ENCODE peak calls at places on chromosome 2, in five cellular contexts. One of them, this sample, is unnamed.
A peak's percentile ranks its signal among the peaks of the same experiment; 100 is the strongest.

GRCh38 chr2:236572482-236572881 is 2.9 kb downstream of the ACKR3 start:
- DNase-seq in SK-N-MC: no peak
- DNase-seq in mesenchymal stem cell: peak; percentile 28
- DNase-seq in Karpas-422: no peak
- DNase-seq in HCT116: no peak
- DNase-seq in this sample: no peak

GRCh38 chr2:1930956-1931914 is 186.9 kb upstream of the PXDN start:
- DNase-seq in SK-N-MC: no peak
- DNase-seq in HCT116: no peak
- DNase-seq in mesenchymal stem cell: no peak
- DNase-seq in Karpas-422: no peak
- DNase-seq in this sample: no peak

GRCh38 chr2:175630319-175631246 is 371.5 kb downstream of the LNPK start:
- DNase-seq in Karpas-422: no peak
- DNase-seq in SK-N-MC: no peak
- DNase-seq in mesenchymal stem cell: no peak
- DNase-seq in HCT116: no peak
- DNase-seq in this sample: no peak

GRCh38 chr2:10120938-10121574 is 1.5 kb upstream of the RRM2 start:
- DNase-seq in SK-N-MC: no peak
- DNase-seq in HCT116: no peak
- DNase-seq in Karpas-422: peak; percentile 84
- DNase-seq in mesenchymal stem cell: peak; percentile 52
- DNase-seq in this sample: no peak

GRCh38 chr2:44939074-44940052 is 2.1 kb upstream of the SIX3 start:
- DNase-seq in Karpas-422: no peak
- DNase-seq in mesenchymal stem cell: no peak
- DNase-seq in SK-N-MC: no peak
- DNase-seq in HCT116: no peak
- DNase-seq in this sample: no peak

GRCh38 chr2:173288561-173288960 is 66.1 kb upstream of the CDCA7 start:
- DNase-seq in Karpas-422: no peak
- DNase-seq in HCT116: no peak
- DNase-seq in SK-N-MC: no peak
- DNase-seq in mesenchymal stem cell: peak; percentile 12
- DNase-seq in this sample: no peak

GRCh38 chr2:32418777-32419176 is 62.0 kb downstream of the BIRC6 start:
- DNase-seq in SK-N-MC: no peak
- DNase-seq in HCT116: no peak
- DNase-seq in Karpas-422: no peak
- DNase-seq in mesenchymal stem cell: peak; percentile 67
- DNase-seq in this sample: no peak

GRCh38 chr2:166539340-166540162 is 45.5 kb upstream of the SCN7A start:
- DNase-seq in mesenchymal stem cell: peak; percentile 72
- DNase-seq in SK-N-MC: peak; percentile 88
- DNase-seq in Karpas-422: peak; percentile 86
- DNase-seq in HCT116: peak; percentile 51
- DNase-seq in this sample: peak; percentile 68

GRCh38 chr2:149538138-149538833 is 49.3 kb downstream of the MMADHC start:
- DNase-seq in SK-N-MC: no peak
- DNase-seq in mesenchymal stem cell: no peak
- DNase-seq in HCT116: no peak
- DNase-seq in Karpas-422: no peak
- DNase-seq in this sample: no peak

GRCh38 chr2:141611981-141612380 is 518.8 kb downstream of the LRP1B start:
- DNase-seq in Karpas-422: no peak
- DNase-seq in HCT116: no peak
- DNase-seq in SK-N-MC: no peak
- DNase-seq in mesenchymal stem cell: peak; percentile 79
- DNase-seq in this sample: no peak

GRCh38 chr2:134225841-134226240 is 28.0 kb upstream of the MGAT5 start:
- DNase-seq in Karpas-422: no peak
- DNase-seq in SK-N-MC: no peak
- DNase-seq in mesenchymal stem cell: no peak
- DNase-seq in HCT116: no peak
- DNase-seq in this sample: no peak

GRCh38 chr2:28552045-28552823 is 56.4 kb downstream of the PLB1 start:
- DNase-seq in SK-N-MC: no peak
- DNase-seq in mesenchymal stem cell: no peak
- DNase-seq in Karpas-422: no peak
- DNase-seq in HCT116: no peak
- DNase-seq in this sample: no peak

GRCh38 chr2:27347641-27348040 is 8.9 kb downstream of the GTF3C2 start:
- DNase-seq in SK-N-MC: no peak
- DNase-seq in Karpas-422: no peak
- DNase-seq in HCT116: no peak
- DNase-seq in mesenchymal stem cell: no peak
- DNase-seq in this sample: no peak

GRCh38 chr2:88081924-88082609 is 14.4 kb downstream of the SMYD1 start:
- DNase-seq in SK-N-MC: no peak
- DNase-seq in HCT116: no peak
- DNase-seq in Karpas-422: no peak
- DNase-seq in mesenchymal stem cell: no peak
- DNase-seq in this sample: no peak

GRCh38 chr2:24048662-24049484 is 668 bp upstream of the FKBP1B start:
- DNase-seq in Karpas-422: peak; percentile 80
- DNase-seq in HCT116: peak; percentile 6
- DNase-seq in SK-N-MC: peak; percentile 32
- DNase-seq in mesenchymal stem cell: no peak
- DNase-seq in this sample: no peak

GRCh38 chr2:9156483-9156882 is 50.1 kb upstream of the ASAP2 start:
- DNase-seq in Karpas-422: no peak
- DNase-seq in mesenchymal stem cell: no peak
- DNase-seq in SK-N-MC: no peak
- DNase-seq in HCT116: no peak
- DNase-seq in this sample: no peak

GRCh38 chr2:128379021-128380005 is 60.6 kb upstream of the HS6ST1 start:
- DNase-seq in Karpas-422: no peak
- DNase-seq in mesenchymal stem cell: peak; percentile 73
- DNase-seq in HCT116: no peak
- DNase-seq in SK-N-MC: no peak
- DNase-seq in this sample: peak; percentile 71

GRCh38 chr2:85902496-85902895 is 13.7 kb upstream of the ST3GAL5 start:
- DNase-seq in SK-N-MC: no peak
- DNase-seq in HCT116: no peak
- DNase-seq in mesenchymal stem cell: peak; percentile 86
- DNase-seq in Karpas-422: no peak
- DNase-seq in this sample: no peak

GRCh38 chr2:231926761-231927565 is 767 bp upstream of the NPPC start:
- DNase-seq in HCT116: no peak
- DNase-seq in Karpas-422: no peak
- DNase-seq in mesenchymal stem cell: no peak
- DNase-seq in SK-N-MC: no peak
- DNase-seq in this sample: no peak

GRCh38 chr2:12057436-12058166 is 311.2 kb downstream of the LPIN1 start:
- DNase-seq in HCT116: no peak
- DNase-seq in SK-N-MC: no peak
- DNase-seq in mesenchymal stem cell: peak; percentile 55
- DNase-seq in Karpas-422: peak; percentile 95
- DNase-seq in this sample: peak; percentile 23

GRCh38 chr2:235711527-235711926 is 217.7 kb downstream of the AGAP1 start:
- DNase-seq in Karpas-422: no peak
- DNase-seq in mesenchymal stem cell: no peak
- DNase-seq in HCT116: no peak
- DNase-seq in SK-N-MC: no peak
- DNase-seq in this sample: no peak

GRCh38 chr2:231597014-231597611 is 4.4 kb downstream of the TEX44 start:
- DNase-seq in SK-N-MC: no peak
- DNase-seq in Karpas-422: no peak
- DNase-seq in mesenchymal stem cell: no peak
- DNase-seq in HCT116: no peak
- DNase-seq in this sample: no peak

GRCh38 chr2:209208211-209208610 is 215.6 kb upstream of the MAP2 start:
- DNase-seq in Karpas-422: peak; percentile 79
- DNase-seq in HCT116: peak; percentile 41
- DNase-seq in mesenchymal stem cell: peak; percentile 22
- DNase-seq in SK-N-MC: peak; percentile 18
- DNase-seq in this sample: peak; percentile 38

GRCh38 chr2:50840346-50841124 is 191.4 kb downstream of the NRXN1 start:
- DNase-seq in mesenchymal stem cell: no peak
- DNase-seq in HCT116: no peak
- DNase-seq in Karpas-422: no peak
- DNase-seq in SK-N-MC: no peak
- DNase-seq in this sample: no peak

GRCh38 chr2:99831772-99832171 is 310.6 kb downstream of the AFF3 start:
- DNase-seq in Karpas-422: no peak
- DNase-seq in HCT116: no peak
- DNase-seq in SK-N-MC: no peak
- DNase-seq in mesenchymal stem cell: no peak
- DNase-seq in this sample: no peak

GRCh38 chr2:12162269-12163247 is 416.1 kb downstream of the LPIN1 start:
- DNase-seq in HCT116: no peak
- DNase-seq in Karpas-422: no peak
- DNase-seq in mesenchymal stem cell: no peak
- DNase-seq in SK-N-MC: no peak
- DNase-seq in this sample: no peak

GRCh38 chr2:68294187-68294586 is 25.6 kb downstream of the CNRIP1 start:
- DNase-seq in SK-N-MC: no peak
- DNase-seq in mesenchymal stem cell: no peak
- DNase-seq in Karpas-422: peak; percentile 47
- DNase-seq in HCT116: no peak
- DNase-seq in this sample: no peak

GRCh38 chr2:124804014-124804940 is 779.2 kb downstream of the CNTNAP5 start:
- DNase-seq in mesenchymal stem cell: peak; percentile 63
- DNase-seq in HCT116: peak; percentile 3
- DNase-seq in Karpas-422: peak; percentile 73
- DNase-seq in SK-N-MC: no peak
- DNase-seq in this sample: peak; percentile 64

GRCh38 chr2:156657809-156658208 is 221.6 kb downstream of the GPD2 start:
- DNase-seq in SK-N-MC: no peak
- DNase-seq in mesenchymal stem cell: peak; percentile 0
- DNase-seq in Karpas-422: no peak
- DNase-seq in HCT116: no peak
- DNase-seq in this sample: no peak

DNA sequence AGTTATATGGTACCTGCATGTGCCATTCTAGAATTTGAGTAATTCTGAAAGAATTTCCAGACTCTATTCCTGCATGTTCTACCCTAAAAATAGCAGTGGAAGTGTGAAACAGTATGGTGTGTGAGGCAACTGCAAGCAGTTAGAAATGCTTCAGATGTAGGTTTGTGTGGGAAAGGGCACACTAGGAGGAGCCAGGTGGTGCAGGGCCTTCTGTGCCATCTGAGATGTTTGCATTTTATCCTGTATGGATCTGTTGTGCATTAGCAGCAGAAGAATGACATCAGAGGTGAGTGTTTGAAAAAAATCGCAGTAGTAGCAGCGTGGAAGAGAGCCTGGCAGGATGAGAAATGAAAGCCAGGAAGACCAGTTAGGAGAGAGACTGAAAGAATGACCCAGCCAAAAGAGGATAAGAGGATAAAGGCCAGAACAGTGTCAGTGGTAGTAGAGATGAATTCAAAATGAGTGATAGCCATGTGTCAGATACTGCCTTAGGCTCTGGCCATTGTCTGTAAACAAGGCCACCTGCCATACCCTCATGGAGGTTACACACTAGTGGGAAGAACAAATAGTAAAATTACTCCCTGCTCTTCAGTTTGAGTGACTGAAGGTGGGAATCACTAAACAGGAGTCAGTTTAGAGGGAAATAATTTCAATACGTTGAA is 142.2 kb downstream of the PKP4 start:
- DNase-seq in mesenchymal stem cell: peak; percentile 22
- DNase-seq in Karpas-422: no peak
- DNase-seq in HCT116: no peak
- DNase-seq in SK-N-MC: no peak
- DNase-seq in this sample: no peak
- H3K9me3 ChIP-seq in mesenchymal stem cell: no peaks in the 10 kb centered on the region
- H3K9me3 ChIP-seq in Karpas-422: no peaks in the 10 kb centered on the region
- H3K9me3 ChIP-seq in HCT116: no peaks in the 10 kb centered on the region
- H3K9me3 ChIP-seq in SK-N-MC: no peaks in the 10 kb centered on the region
- H3K9me3 ChIP-seq in this sample: no peaks in the 10 kb centered on the region

DNA sequence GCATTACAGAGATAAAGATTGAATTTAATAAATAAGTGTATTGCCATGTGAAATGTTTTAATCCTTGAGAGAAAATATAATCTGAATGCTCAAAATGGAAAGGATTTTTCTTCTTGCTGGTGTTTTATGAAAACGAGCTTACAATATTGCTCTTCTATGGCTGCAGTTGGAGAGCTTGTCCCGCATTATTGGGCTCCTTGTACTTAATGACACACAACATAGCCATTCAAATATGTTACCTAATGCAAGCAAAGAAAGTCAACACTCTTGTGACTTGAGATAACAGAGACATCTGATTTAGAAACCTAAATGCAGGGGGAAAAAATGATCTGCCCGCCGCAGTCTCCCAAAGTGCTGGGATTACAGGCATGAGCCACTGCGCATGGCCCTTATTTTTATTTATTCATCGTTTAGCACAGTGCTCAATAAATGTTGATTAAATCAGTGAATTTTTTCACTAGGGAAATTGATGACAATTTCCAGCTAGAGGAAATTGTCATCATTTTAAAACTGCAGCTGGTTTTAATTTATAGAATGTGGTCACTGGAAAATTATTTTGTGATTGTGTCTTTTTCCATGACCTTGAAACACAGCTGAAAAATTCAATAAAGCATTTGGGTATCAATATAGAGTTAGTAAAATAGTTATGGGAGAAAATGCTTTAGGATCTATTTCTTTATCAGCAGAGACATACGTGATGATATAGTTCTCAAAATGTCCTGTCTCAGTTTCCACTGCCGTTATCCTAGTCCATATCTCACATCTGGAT is 2.4 kb upstream of the PRKD3 start:
- DNase-seq in Karpas-422: no peak
- DNase-seq in SK-N-MC: no peak
- DNase-seq in mesenchymal stem cell: no peak
- DNase-seq in HCT116: no peak
- DNase-seq in this sample: no peak
- H3K9ac ChIP-seq in Karpas-422: no peak overlapping the region
- H3K9ac ChIP-seq in SK-N-MC: peak overlapping the region; percentile 64
- H3K9ac ChIP-seq in mesenchymal stem cell: peak overlapping the region; percentile 90
- H3K9ac ChIP-seq in HCT116: no peak overlapping the region
- H3K9ac ChIP-seq in this sample: no peak overlapping the region

GRCh38 chr2:94776036-94776435 is 95.2 kb upstream of the TEKT4 start:
- DNase-seq in HCT116: no peak
- DNase-seq in Karpas-422: no peak
- DNase-seq in SK-N-MC: no peak
- DNase-seq in mesenchymal stem cell: no peak
- DNase-seq in this sample: no peak
- H3K9me3 ChIP-seq in HCT116: no peaks in the 10 kb centered on the region
- H3K9me3 ChIP-seq in Karpas-422: no peaks in the 10 kb centered on the region
- H3K9me3 ChIP-seq in SK-N-MC: no peaks in the 10 kb centered on the region
- H3K9me3 ChIP-seq in mesenchymal stem cell: no peaks in the 10 kb centered on the region
- H3K9me3 ChIP-seq in this sample: no peaks in the 10 kb centered on the region

GRCh38 chr2:144456680-144457079 is 63.2 kb downstream of the ZEB2 start:
- DNase-seq in HCT116: no peak
- DNase-seq in mesenchymal stem cell: peak; percentile 95
- DNase-seq in SK-N-MC: no peak
- DNase-seq in Karpas-422: peak; percentile 78
- DNase-seq in this sample: no peak

GRCh38 chr2:144462266-144462665 is 57.7 kb downstream of the ZEB2 start:
- DNase-seq in HCT116: no peak
- DNase-seq in Karpas-422: no peak
- DNase-seq in SK-N-MC: no peak
- DNase-seq in mesenchymal stem cell: no peak
- DNase-seq in this sample: no peak

GRCh38 chr2:144458536-144458935 is 61.4 kb downstream of the ZEB2 start:
- DNase-seq in mesenchymal stem cell: no peak
- DNase-seq in SK-N-MC: no peak
- DNase-seq in Karpas-422: no peak
- DNase-seq in HCT116: no peak
- DNase-seq in this sample: no peak

GRCh38 chr2:144460981-144461766 is 58.7 kb downstream of the ZEB2 start:
- DNase-seq in HCT116: no peak
- DNase-seq in mesenchymal stem cell: no peak
- DNase-seq in SK-N-MC: no peak
- DNase-seq in Karpas-422: no peak
- DNase-seq in this sample: no peak

GRCh38 chr2:144459937-144460336 is 60.0 kb downstream of the ZEB2 start:
- DNase-seq in mesenchymal stem cell: no peak
- DNase-seq in Karpas-422: no peak
- DNase-seq in HCT116: no peak
- DNase-seq in SK-N-MC: no peak
- DNase-seq in this sample: no peak
- H3K9ac ChIP-seq in mesenchymal stem cell: peak overlapping the region; percentile 65
- H3K9ac ChIP-seq in Karpas-422: no peak overlapping the region
- H3K9ac ChIP-seq in HCT116: no peak overlapping the region
- H3K9ac ChIP-seq in SK-N-MC: no peak overlapping the region
- H3K9ac ChIP-seq in this sample: no peak overlapping the region

This sample was measured in NT2/D1.